ENCODE peak calls at places on chromosomes 1 and 21, in eight cellular contexts. One of them, this sample, is unnamed.

GRCh38 chr1:25520446-25521061 is 22.9 kb upstream of the LDLRAP1 start:
- DNase-seq in stimulated activated CD4-positive, alpha-beta T cell treated with anti-CD3 and anti-CD28 coated beads, Interleukin-2, amount 100 ng/mL, for 48 hours: peak
- DNase-seq in IMR-90: peak
- DNase-seq in AG20443: peak
- DNase-seq in RWPE1: peak
- DNase-seq in type B pancreatic cell: no peak
- DNase-seq in AG09309: no peak
- DNase-seq in astrocyte: no peak
- DNase-seq in this sample: peak

GRCh38 chr1:23624440-23624839 is 65.1 kb upstream of the ID3 start:
- DNase-seq in stimulated activated CD4-positive, alpha-beta T cell treated with anti-CD3 and anti-CD28 coated beads, Interleukin-2, amount 100 ng/mL, for 48 hours: no peak
- DNase-seq in type B pancreatic cell: no peak
- DNase-seq in AG09309: no peak
- DNase-seq in IMR-90: no peak
- DNase-seq in RWPE1: no peak
- DNase-seq in AG20443: no peak
- DNase-seq in astrocyte: no peak
- DNase-seq in this sample: no peak

GRCh38 chr21:36203603-36203889 is 46.9 kb downstream of the DOP1B start:
- DNase-seq in AG20443: peak
- DNase-seq in stimulated activated CD4-positive, alpha-beta T cell treated with anti-CD3 and anti-CD28 coated beads, Interleukin-2, amount 100 ng/mL, for 48 hours: peak
- DNase-seq in type B pancreatic cell: no peak
- DNase-seq in IMR-90: peak
- DNase-seq in astrocyte: peak
- DNase-seq in AG09309: peak
- DNase-seq in RWPE1: peak
- DNase-seq in this sample: peak

GRCh38 chr1:220012259-220012658 is 34.0 kb downstream of the EPRS1 start:
- DNase-seq in AG20443: peak
- DNase-seq in type B pancreatic cell: no peak
- DNase-seq in stimulated activated CD4-positive, alpha-beta T cell treated with anti-CD3 and anti-CD28 coated beads, Interleukin-2, amount 100 ng/mL, for 48 hours: no peak
- DNase-seq in AG09309: peak
- DNase-seq in astrocyte: peak
- DNase-seq in IMR-90: peak
- DNase-seq in RWPE1: no peak
- DNase-seq in this sample: peak

GRCh38 chr1:83546863-83547262 is 452.1 kb downstream of the TTLL7 start:
- DNase-seq in AG20443: no peak
- DNase-seq in AG09309: no peak
- DNase-seq in RWPE1: no peak
- DNase-seq in stimulated activated CD4-positive, alpha-beta T cell treated with anti-CD3 and anti-CD28 coated beads, Interleukin-2, amount 100 ng/mL, for 48 hours: no peak
- DNase-seq in IMR-90: no peak
- DNase-seq in astrocyte: peak
- DNase-seq in type B pancreatic cell: no peak
- DNase-seq in this sample: no peak

GRCh38 chr1:202656951-202657646 is 53.2 kb downstream of the SYT2 start:
- DNase-seq in AG20443: peak
- DNase-seq in stimulated activated CD4-positive, alpha-beta T cell treated with anti-CD3 and anti-CD28 coated beads, Interleukin-2, amount 100 ng/mL, for 48 hours: no peak
- DNase-seq in astrocyte: no peak
- DNase-seq in IMR-90: peak
- DNase-seq in RWPE1: peak
- DNase-seq in type B pancreatic cell: no peak
- DNase-seq in AG09309: no peak
- DNase-seq in this sample: peak

GRCh38 chr21:46211376-46211775 is 17.2 kb downstream of the LSS start:
- DNase-seq in IMR-90: no peak
- DNase-seq in AG09309: no peak
- DNase-seq in RWPE1: no peak
- DNase-seq in AG20443: no peak
- DNase-seq in stimulated activated CD4-positive, alpha-beta T cell treated with anti-CD3 and anti-CD28 coated beads, Interleukin-2, amount 100 ng/mL, for 48 hours: no peak
- DNase-seq in type B pancreatic cell: no peak
- DNase-seq in astrocyte: no peak
- DNase-seq in this sample: no peak

GRCh38 chr1:35097224-35097623 is 18.0 kb downstream of the ZMYM1 start:
- DNase-seq in astrocyte: peak
- DNase-seq in AG09309: peak
- DNase-seq in AG20443: no peak
- DNase-seq in RWPE1: no peak
- DNase-seq in type B pancreatic cell: no peak
- DNase-seq in stimulated activated CD4-positive, alpha-beta T cell treated with anti-CD3 and anti-CD28 coated beads, Interleukin-2, amount 100 ng/mL, for 48 hours: no peak
- DNase-seq in IMR-90: no peak
- DNase-seq in this sample: peak

GRCh38 chr21:45863751-45864150 is 117.8 kb upstream of the COL6A1 start:
- DNase-seq in IMR-90: no peak
- DNase-seq in type B pancreatic cell: no peak
- DNase-seq in RWPE1: no peak
- DNase-seq in AG20443: no peak
- DNase-seq in stimulated activated CD4-positive, alpha-beta T cell treated with anti-CD3 and anti-CD28 coated beads, Interleukin-2, amount 100 ng/mL, for 48 hours: no peak
- DNase-seq in astrocyte: no peak
- DNase-seq in AG09309: no peak
- DNase-seq in this sample: no peak

GRCh38 chr1:7520496-7520895 is 250.6 kb upstream of the VAMP3 start:
- DNase-seq in type B pancreatic cell: no peak
- DNase-seq in AG09309: no peak
- DNase-seq in IMR-90: no peak
- DNase-seq in stimulated activated CD4-positive, alpha-beta T cell treated with anti-CD3 and anti-CD28 coated beads, Interleukin-2, amount 100 ng/mL, for 48 hours: no peak
- DNase-seq in astrocyte: no peak
- DNase-seq in AG20443: no peak
- DNase-seq in RWPE1: no peak
- DNase-seq in this sample: no peak

GRCh38 chr21:27233514-27233913 is 266.6 kb upstream of the ADAMTS5 start:
- DNase-seq in stimulated activated CD4-positive, alpha-beta T cell treated with anti-CD3 and anti-CD28 coated beads, Interleukin-2, amount 100 ng/mL, for 48 hours: no peak
- DNase-seq in RWPE1: no peak
- DNase-seq in AG20443: no peak
- DNase-seq in type B pancreatic cell: no peak
- DNase-seq in astrocyte: no peak
- DNase-seq in AG09309: no peak
- DNase-seq in IMR-90: no peak
- DNase-seq in this sample: no peak

GRCh38 chr1:31487143-31487542 is 74.1 kb downstream of the SERINC2 start:
- DNase-seq in AG09309: no peak
- DNase-seq in stimulated activated CD4-positive, alpha-beta T cell treated with anti-CD3 and anti-CD28 coated beads, Interleukin-2, amount 100 ng/mL, for 48 hours: no peak
- DNase-seq in AG20443: no peak
- DNase-seq in type B pancreatic cell: no peak
- DNase-seq in astrocyte: no peak
- DNase-seq in IMR-90: no peak
- DNase-seq in RWPE1: no peak
- DNase-seq in this sample: no peak

GRCh38 chr1:37438037-37438970 is 36.1 kb upstream of the ZC3H12A start:
- DNase-seq in IMR-90: no peak
- DNase-seq in AG20443: no peak
- DNase-seq in astrocyte: no peak
- DNase-seq in AG09309: no peak
- DNase-seq in RWPE1: no peak
- DNase-seq in type B pancreatic cell: no peak
- DNase-seq in stimulated activated CD4-positive, alpha-beta T cell treated with anti-CD3 and anti-CD28 coated beads, Interleukin-2, amount 100 ng/mL, for 48 hours: no peak
- DNase-seq in this sample: no peak

GRCh38 chr1:214123061-214123784 is 135.4 kb downstream of the PROX1 start:
- DNase-seq in astrocyte: peak
- DNase-seq in stimulated activated CD4-positive, alpha-beta T cell treated with anti-CD3 and anti-CD28 coated beads, Interleukin-2, amount 100 ng/mL, for 48 hours: peak
- DNase-seq in IMR-90: peak
- DNase-seq in AG20443: peak
- DNase-seq in AG09309: peak
- DNase-seq in RWPE1: peak
- DNase-seq in type B pancreatic cell: no peak
- DNase-seq in this sample: peak

GRCh38 chr1:247336390-247336789 is 4.7 kb upstream of the ZNF496 start:
- DNase-seq in type B pancreatic cell: no peak
- DNase-seq in astrocyte: no peak
- DNase-seq in IMR-90: no peak
- DNase-seq in AG09309: no peak
- DNase-seq in RWPE1: no peak
- DNase-seq in AG20443: no peak
- DNase-seq in stimulated activated CD4-positive, alpha-beta T cell treated with anti-CD3 and anti-CD28 coated beads, Interleukin-2, amount 100 ng/mL, for 48 hours: no peak
- DNase-seq in this sample: no peak

GRCh38 chr1:53792751-53793150 is 45.3 kb downstream of the NDC1 start:
- DNase-seq in AG20443: no peak
- DNase-seq in astrocyte: no peak
- DNase-seq in AG09309: no peak
- DNase-seq in type B pancreatic cell: no peak
- DNase-seq in stimulated activated CD4-positive, alpha-beta T cell treated with anti-CD3 and anti-CD28 coated beads, Interleukin-2, amount 100 ng/mL, for 48 hours: no peak
- DNase-seq in RWPE1: no peak
- DNase-seq in IMR-90: no peak
- DNase-seq in this sample: no peak

GRCh38 chr1:47780469-47780995 is 216.7 kb downstream of the TRABD2B start:
- DNase-seq in IMR-90: no peak
- DNase-seq in RWPE1: no peak
- DNase-seq in type B pancreatic cell: no peak
- DNase-seq in AG20443: no peak
- DNase-seq in AG09309: no peak
- DNase-seq in stimulated activated CD4-positive, alpha-beta T cell treated with anti-CD3 and anti-CD28 coated beads, Interleukin-2, amount 100 ng/mL, for 48 hours: no peak
- DNase-seq in astrocyte: no peak
- DNase-seq in this sample: no peak

GRCh38 chr21:26709090-26709489 is 136.0 kb upstream of the CYYR1 start:
- DNase-seq in AG20443: no peak
- DNase-seq in AG09309: no peak
- DNase-seq in IMR-90: peak
- DNase-seq in stimulated activated CD4-positive, alpha-beta T cell treated with anti-CD3 and anti-CD28 coated beads, Interleukin-2, amount 100 ng/mL, for 48 hours: no peak
- DNase-seq in RWPE1: peak
- DNase-seq in astrocyte: no peak
- DNase-seq in type B pancreatic cell: no peak
- DNase-seq in this sample: peak

GRCh38 chr1:159790237-159790917 is 9.6 kb downstream of the DUSP23 start:
- DNase-seq in RWPE1: no peak
- DNase-seq in astrocyte: no peak
- DNase-seq in IMR-90: peak
- DNase-seq in AG20443: peak
- DNase-seq in type B pancreatic cell: no peak
- DNase-seq in AG09309: no peak
- DNase-seq in stimulated activated CD4-positive, alpha-beta T cell treated with anti-CD3 and anti-CD28 coated beads, Interleukin-2, amount 100 ng/mL, for 48 hours: no peak
- DNase-seq in this sample: peak

GRCh38 chr21:39073717-39074116 is 109.5 kb downstream of the PSMG1 start:
- DNase-seq in AG20443: peak
- DNase-seq in stimulated activated CD4-positive, alpha-beta T cell treated with anti-CD3 and anti-CD28 coated beads, Interleukin-2, amount 100 ng/mL, for 48 hours: no peak
- DNase-seq in type B pancreatic cell: no peak
- DNase-seq in astrocyte: no peak
- DNase-seq in RWPE1: no peak
- DNase-seq in AG09309: no peak
- DNase-seq in IMR-90: no peak
- DNase-seq in this sample: no peak

GRCh38 chr1:201176931-201177330 is 13.7 kb upstream of the IGFN1 start:
- DNase-seq in IMR-90: peak
- DNase-seq in type B pancreatic cell: no peak
- DNase-seq in astrocyte: no peak
- DNase-seq in AG09309: no peak
- DNase-seq in stimulated activated CD4-positive, alpha-beta T cell treated with anti-CD3 and anti-CD28 coated beads, Interleukin-2, amount 100 ng/mL, for 48 hours: no peak
- DNase-seq in RWPE1: peak
- DNase-seq in AG20443: no peak
- DNase-seq in this sample: peak

GRCh38 chr1:204742676-204743075 is 57.1 kb upstream of the LRRN2 start:
- DNase-seq in astrocyte: no peak
- DNase-seq in type B pancreatic cell: no peak
- DNase-seq in AG20443: no peak
- DNase-seq in IMR-90: no peak
- DNase-seq in RWPE1: no peak
- DNase-seq in AG09309: no peak
- DNase-seq in stimulated activated CD4-positive, alpha-beta T cell treated with anti-CD3 and anti-CD28 coated beads, Interleukin-2, amount 100 ng/mL, for 48 hours: no peak
- DNase-seq in this sample: no peak

GRCh38 chr1:3910769-3911520 is 10.9 kb upstream of the C1orf174 start:
- DNase-seq in RWPE1: peak
- DNase-seq in type B pancreatic cell: peak
- DNase-seq in astrocyte: no peak
- DNase-seq in AG20443: peak
- DNase-seq in IMR-90: peak
- DNase-seq in stimulated activated CD4-positive, alpha-beta T cell treated with anti-CD3 and anti-CD28 coated beads, Interleukin-2, amount 100 ng/mL, for 48 hours: peak
- DNase-seq in AG09309: no peak
- DNase-seq in this sample: peak